ENCODE peak calls at places on chromosome 14, in six cellular contexts. L is testis, N is lower lobe of right lung, M is heart left ventricle, W is Calu3, U is fibroblast of lung. V is an unnamed sample.

GRCh38 chr14:23299558-23299957 is 3.1 kb downstream of the PPP1R3E start:
- DNase-seq in L (peak), U (peak), M (no peak), W (no peak), N (no peak), V (no peak)

GRCh38 chr14:70097576-70098256 is 91.0 kb downstream of the SLC8A3 start:
- DNase-seq in L (no peak), M (no peak), W (no peak), N (no peak), U (no peak), V (no peak)

GRCh38 chr14:60278350-60278749 is 29.3 kb downstream of the PPM1A start:
- DNase-seq in N (no peak), U (no peak), L (no peak), W (no peak), M (no peak), V (no peak)

GRCh38 chr14:53638966-53639365 is 317.7 kb downstream of the BMP4 start:
- DNase-seq in M (no peak), U (no peak), N (no peak), L (no peak), W (no peak), V (no peak)

GRCh38 chr14:77268989-77269595 is 1.9 kb downstream of the NGB start:
- DNase-seq in W (no peak), L (no peak), M (no peak), U (no peak), N (no peak), V (peak)

GRCh38 chr14:21039585-21040369 is 2.4 kb upstream of the RNASE7 start:
- DNase-seq in M (peak), U (peak), L (peak), W (peak), N (no peak), V (no peak)

GRCh38 chr14:34368115-34368970 is 93.7 kb downstream of the SPTSSA start:
- DNase-seq in U (peak), M (no peak), N (no peak), W (no peak), L (no peak), V (no peak)

GRCh38 chr14:75981426-75981825 is 369 bp downstream of the TGFB3 start:
- DNase-seq in W (no peak), N (no peak), M (no peak), U (no peak), L (peak), V (no peak)

GRCh38 chr14:92615451-92615850 is 101.9 kb downstream of the RIN3 start:
- DNase-seq in N (no peak), U (no peak), M (no peak), L (no peak), W (no peak), V (no peak)

GRCh38 chr14:64232095-64232830 is 61.9 kb downstream of the ESR2 start:
- DNase-seq in U (peak), M (no peak), N (no peak), W (no peak), L (no peak), V (no peak)

GRCh38 chr14:39232554-39233415 is 930 bp upstream of the MIA2 start:
- DNase-seq in U (peak), W (peak), L (no peak), M (no peak), N (no peak), V (no peak)

GRCh38 chr14:36256131-36256801 is 64.2 kb downstream of the MBIP start:
- DNase-seq in U (peak), W (no peak), M (no peak), N (no peak), L (no peak), V (no peak)

GRCh38 chr14:53613404-53614253 is 343.0 kb downstream of the BMP4 start:
- DNase-seq in U (peak), L (no peak), N (no peak), W (peak), M (no peak), V (no peak)

GRCh38 chr14:67773844-67774377 is 42.5 kb downstream of the ZFYVE26 start:
- DNase-seq in N (no peak), M (no peak), U (no peak), L (no peak), W (no peak), V (no peak)

GRCh38 chr14:68210729-68211299 is 391.2 kb downstream of the RAD51B start:
- DNase-seq in L (no peak), W (peak), M (peak), N (no peak), U (peak), V (no peak)

GRCh38 chr14:80211143-80212024 is at the start of gene DIO2:
- DNase-seq in L (peak), W (no peak), N (no peak), M (peak), U (peak), V (no peak)

GRCh38 chr14:72000907-72001306 is 68.7 kb downstream of the RGS6 start:
- DNase-seq in L (peak), M (peak), N (peak), W (no peak), U (no peak), V (no peak)

GRCh38 chr14:26187996-26188605 is 409.7 kb downstream of the NOVA1 start:
- DNase-seq in M (no peak), N (no peak), L (no peak), U (peak), W (no peak), V (no peak)

GRCh38 chr14:24439830-24440605 is 2.6 kb downstream of the SDR39U1 start:
- DNase-seq in W (no peak), U (no peak), L (no peak), N (no peak), M (no peak), V (no peak)

GRCh38 chr14:71803539-71804260 is 128.5 kb upstream of the RGS6 start:
- DNase-seq in M (no peak), W (peak), L (no peak), U (no peak), N (no peak), V (no peak)

GRCh38 chr14:77253333-77254190 is 17.4 kb downstream of the NGB start:
- DNase-seq in W (no peak), U (no peak), L (no peak), N (peak), M (no peak), V (peak)

GRCh38 chr14:45051180-45051579 is 32.7 kb upstream of the PRPF39 start:
- DNase-seq in U (no peak), N (no peak), M (no peak), L (no peak), W (no peak), V (no peak)

GRCh38 chr14:23356036-23356435 is 3.3 kb upstream of the SLC22A17 start:
- DNase-seq in U (no peak), N (no peak), W (no peak), M (no peak), L (no peak), V (no peak)

GRCh38 chr14:104954746-104955395 is 23.3 kb downstream of the AHNAK2 start:
- DNase-seq in W (no peak), L (no peak), N (no peak), U (no peak), M (no peak), V (peak)

GRCh38 chr14:68637106-68638021 is 155.5 kb downstream of the ZFP36L1 start:
- DNase-seq in U (peak), N (no peak), M (peak), L (no peak), W (no peak), V (no peak)

GRCh38 chr14:35339761-35340406 is 47.7 kb downstream of the PSMA6 start:
- DNase-seq in W (no peak), M (no peak), L (no peak), N (peak), U (no peak), V (peak)

GRCh38 chr14:75011356-75012097 is 8.8 kb downstream of the EIF2B2 start:
- DNase-seq in M (no peak), L (no peak), N (no peak), W (no peak), U (peak), V (no peak)

GRCh38 chr14:49303952-49304516 is 282.1 kb downstream of the RPS29 start:
- DNase-seq in M (no peak), L (peak), U (peak), N (no peak), W (peak), V (no peak)

GRCh38 chr14:105139831-105140239 is 28.7 kb downstream of the JAG2 start:
- DNase-seq in W (no peak), L (no peak), N (no peak), U (no peak), M (no peak), V (peak)

GRCh38 chr14:84323963-84324362 is 1206.0 kb upstream of the FLRT2 start:
- DNase-seq in U (peak), L (no peak), W (no peak), M (no peak), N (no peak), V (no peak)

GRCh38 chr14:61184117-61184516 is 97.0 kb downstream of the TMEM30B start:
- DNase-seq in L (no peak), W (no peak), M (no peak), N (no peak), U (peak), V (no peak)

GRCh38 chr14:60935283-60935682 is 45.6 kb downstream of the TRMT5 start:
- DNase-seq in W (no peak), N (no peak), U (no peak), L (no peak), M (no peak), V (no peak)

GRCh38 chr14:64113279-64113678 is 180.9 kb downstream of the ESR2 start:
- DNase-seq in M (no peak), L (no peak), U (no peak), N (no peak), W (no peak), V (no peak)

DNA sequence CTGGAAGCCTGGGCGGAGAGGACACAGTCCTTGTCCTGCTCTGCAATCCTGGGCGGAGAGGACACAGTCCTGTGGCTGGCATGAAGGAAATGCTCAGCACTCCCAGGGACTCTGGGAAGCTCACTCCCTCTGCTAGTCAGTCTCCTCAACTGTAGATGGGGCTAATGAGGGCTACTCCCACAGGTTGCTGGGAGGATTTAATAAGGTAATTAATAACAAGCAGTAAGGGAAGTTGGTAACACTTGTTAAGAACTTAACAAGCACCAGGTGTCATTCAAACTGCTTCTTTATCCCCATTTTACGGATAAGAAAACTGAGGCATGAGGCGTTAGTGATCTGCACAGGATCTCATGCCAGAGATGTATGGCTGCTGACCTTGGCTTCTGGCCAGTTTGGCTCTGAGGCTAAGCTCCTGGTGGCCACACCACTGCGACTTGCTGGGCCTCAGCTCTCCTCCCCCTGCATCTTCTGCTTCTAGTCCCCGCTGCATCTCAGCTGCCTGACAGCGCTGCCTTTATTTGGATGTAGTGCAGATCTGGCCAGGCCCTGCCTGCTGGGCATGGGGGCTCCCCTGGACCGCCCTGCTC is 54.1 kb upstream of the BEGAIN start:
- DNase-seq in L (no peak), M (no peak), U (no peak), N (no peak), W (no peak), V (no peak)
- TF ChIP-seq CTCF in L (no peak), M (no peak), U (no peak), N (no peak), W (no peak), V (peak)

GRCh38 chr14:40417777-40418401 is 985.7 kb upstream of the FBXO33 start:
- DNase-seq in M (no peak), L (peak), W (no peak), U (no peak), N (no peak), V (no peak)
- TF ChIP-seq CTCF in M (peak), L (peak), W (no peak), U (peak), N (peak), V (peak)

DNA sequence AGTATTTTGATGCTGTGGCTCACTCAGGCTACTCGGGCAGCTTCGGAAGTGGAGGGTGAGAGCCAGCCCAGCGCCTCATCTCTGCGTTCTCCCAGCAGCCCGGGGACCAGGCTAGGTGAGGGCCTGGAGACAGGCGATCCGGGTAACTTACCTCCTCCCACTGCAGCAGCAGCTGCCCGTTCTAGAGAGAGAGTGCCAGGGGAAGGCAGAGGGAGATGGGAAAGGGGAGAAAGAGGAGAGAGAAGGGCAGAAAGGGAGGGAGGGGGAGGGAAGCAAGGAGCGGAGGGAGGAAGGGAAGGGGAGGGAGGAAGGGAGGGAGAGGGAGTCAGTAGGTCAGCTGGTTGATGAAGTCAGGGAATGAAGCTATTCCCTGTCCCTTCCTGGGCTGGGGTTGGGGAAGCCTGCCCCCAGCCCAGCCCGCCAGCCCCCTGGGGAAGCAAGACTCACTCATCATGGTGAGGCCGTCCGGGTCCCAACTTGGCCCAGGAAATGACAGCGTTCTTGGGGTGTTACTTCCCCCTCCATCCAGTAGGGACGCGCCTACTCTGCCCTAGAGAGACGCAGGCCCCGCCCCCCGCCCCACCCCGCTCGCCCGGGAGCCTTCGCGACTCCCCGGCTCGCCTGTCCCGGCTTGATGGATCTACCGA is at the start of gene IFI27L2:
- DNase-seq in N (peak), W (peak), U (peak), L (peak), M (peak), V (no peak)
- TF ChIP-seq CTCF in N (peak), W (peak), U (peak), L (peak), M (peak), V (peak)

DNA sequence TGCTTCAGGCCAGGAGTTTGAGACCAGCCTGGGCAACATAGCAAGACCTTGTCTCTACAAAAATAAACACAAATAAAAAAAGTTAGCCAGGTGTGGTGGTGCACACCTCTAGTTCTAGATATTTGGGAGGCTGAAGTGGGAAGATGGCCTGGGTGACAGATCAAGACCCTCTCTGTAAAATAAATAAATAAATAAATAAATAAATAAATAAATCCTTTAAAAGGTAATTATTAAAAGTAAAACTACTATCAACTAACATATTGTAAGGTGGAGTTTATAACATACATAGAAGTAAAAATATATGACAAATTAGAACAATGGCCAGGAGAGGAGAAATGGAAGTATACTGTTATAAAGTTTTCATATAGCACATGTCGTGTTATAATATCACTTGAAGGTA is 33.3 kb upstream of the CLMN start:
- DNase-seq in M (no peak), W (no peak), N (no peak), L (no peak), U (no peak), V (no peak)
- TF ChIP-seq CTCF in M (no peak), W (no peak), N (no peak), L (no peak), U (no peak), V (no peak)

V was measured in chondrocyte.